ENCODE peak calls at places on chromosome 1, in nine cellular contexts. X is HCT116, L is WTC11, F is K562, P is A549, I is HepG2, B is endothelial cell of umbilical vein, K is SK-N-SH, D is H1. O is an unnamed sample.

GRCh38 chr1:53822931-53823330 is 15.2 kb downstream of the NDC1 start:
- DNase-seq in P (no peak), B (no peak), D (no peak), L (no peak), X (no peak), I (no peak), K (no peak), F (no peak), O (peak)

GRCh38 chr1:228021526-228022030 is 14.8 kb downstream of the WNT3A start:
- DNase-seq in K (no peak), F (no peak), X (no peak), B (no peak), D (peak), I (no peak), P (no peak), L (peak), O (no peak)

GRCh38 chr1:4549933-4550332 is 104.5 kb upstream of the AJAP1 start:
- DNase-seq in X (no peak), L (no peak), B (no peak), P (no peak), F (peak), K (no peak), I (no peak), D (no peak), O (peak)

GRCh38 chr1:178493301-178493741 is 3.4 kb downstream of the CLEC20A start:
- DNase-seq in I (no peak), L (no peak), P (no peak), K (no peak), F (no peak), D (peak), B (no peak), X (no peak), O (no peak)

GRCh38 chr1:102434421-102434820 is 437.7 kb upstream of the OLFM3 start:
- DNase-seq in X (peak), K (peak), F (peak), D (peak), P (no peak), B (peak), L (peak), I (peak), O (peak)

GRCh38 chr1:233240839-233241682 is 54.5 kb downstream of the PCNX2 start:
- DNase-seq in L (peak), P (peak), X (no peak), B (peak), I (peak), K (peak), D (no peak), F (peak), O (peak)

GRCh38 chr1:241992734-241993133 is 6.2 kb downstream of the MAP1LC3C start:
- DNase-seq in K (no peak), F (no peak), I (no peak), X (no peak), L (no peak), B (no peak), D (no peak), P (no peak), O (no peak)

GRCh38 chr1:183876284-183876683 is 71.4 kb downstream of the RGL1 start:
- DNase-seq in I (no peak), B (no peak), F (no peak), L (no peak), X (no peak), P (no peak), K (no peak), D (no peak), O (no peak)

GRCh38 chr1:212364985-212365384 is 49.7 kb downstream of the PACC1 start:
- DNase-seq in L (no peak), X (no peak), K (no peak), D (no peak), B (no peak), F (no peak), I (no peak), P (no peak), O (no peak)

GRCh38 chr1:17645512-17645911 is 106.0 kb downstream of the ARHGEF10L start:
- DNase-seq in P (no peak), F (no peak), K (no peak), I (no peak), L (no peak), B (no peak), D (no peak), X (no peak), O (no peak)

GRCh38 chr1:18001725-18002124 is 105.9 kb upstream of the IGSF21 start:
- DNase-seq in L (no peak), P (no peak), F (no peak), B (no peak), D (no peak), K (no peak), X (no peak), I (no peak), O (no peak)

GRCh38 chr1:223180803-223181321 is 37.8 kb upstream of the TLR5 start:
- DNase-seq in B (no peak), I (no peak), F (no peak), K (no peak), D (no peak), P (no peak), L (no peak), X (no peak), O (peak)

GRCh38 chr1:226476066-226476465 is 68.2 kb upstream of the PARP1 start:
- DNase-seq in F (no peak), K (no peak), B (no peak), P (no peak), L (no peak), I (no peak), X (no peak), D (no peak), O (no peak)
- TF ChIP-seq MAX in F (no peak), K (no peak), B (no peak), P (no peak), L (no peak), I (no peak), X (no peak), D (no peak), O (no peak)

DNA sequence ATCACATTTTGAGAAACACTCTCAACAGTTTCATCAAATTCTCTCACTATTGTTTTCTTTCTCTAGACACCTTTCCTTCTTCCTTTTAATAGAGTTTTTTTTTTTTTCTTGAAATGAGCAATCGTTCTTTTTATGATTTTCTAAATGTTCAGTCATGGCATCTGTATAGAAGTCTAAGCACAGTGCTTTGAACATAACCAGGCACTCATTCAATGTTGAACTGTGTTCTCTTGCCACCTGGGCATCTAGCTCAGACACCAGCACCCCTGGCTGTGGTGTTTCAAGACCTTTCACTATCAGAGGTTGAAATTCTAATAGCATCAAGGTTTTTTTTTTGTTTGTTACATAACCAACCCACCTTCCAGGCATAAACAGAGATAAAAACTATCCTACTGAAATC is 96.6 kb downstream of the DNM3 start:
- DNase-seq in I (no peak), D (no peak), F (no peak), L (no peak), X (no peak), P (no peak), B (no peak), K (no peak), O (no peak)
- TF ChIP-seq MAX in I (no peak), D (no peak), F (no peak), L (no peak), X (no peak), P (no peak), B (no peak), K (no peak), O (no peak)

GRCh38 chr1:168863647-168864234 is 134.7 kb upstream of the DPT start:
- DNase-seq in F (no peak), B (no peak), D (no peak), L (no peak), K (no peak), I (no peak), P (no peak), X (no peak), O (no peak)
- TF ChIP-seq MAX in F (no peak), B (no peak), D (no peak), L (no peak), K (no peak), I (no peak), P (no peak), X (no peak), O (no peak)

GRCh38 chr1:1541956-1542765 is 1.7 kb upstream of the TMEM240 start:
- DNase-seq in B (no peak), I (no peak), L (no peak), D (no peak), K (no peak), P (no peak), F (no peak), X (no peak), O (no peak)

GRCh38 chr1:1545946-1546737 is 5.7 kb upstream of the TMEM240 start:
- DNase-seq in P (no peak), K (no peak), I (no peak), B (no peak), D (no peak), L (no peak), X (no peak), F (no peak), O (no peak)

GRCh38 chr1:1542766-1543705 is 2.6 kb upstream of the TMEM240 start:
- DNase-seq in P (no peak), D (no peak), B (no peak), X (no peak), K (no peak), F (no peak), I (no peak), L (no peak), O (no peak)

GRCh38 chr1:1544544-1544943 is 4.1 kb upstream of the TMEM240 start:
- DNase-seq in B (no peak), F (no peak), L (no peak), D (no peak), X (no peak), I (no peak), K (no peak), P (no peak), O (no peak)

GRCh38 chr1:1543706-1544099 is 3.3 kb upstream of the TMEM240 start:
- DNase-seq in L (no peak), P (no peak), B (no peak), F (no peak), X (no peak), K (peak), I (no peak), D (no peak), O (no peak)
- TF ChIP-seq MAX in L (no peak), P (no peak), B (no peak), F (no peak), X (no peak), K (no peak), I (no peak), D (no peak), O (no peak)

GRCh38 chr1:7567376-7567775 is 203.7 kb upstream of the VAMP3 start:
- DNase-seq in F (no peak), I (no peak), P (no peak), D (no peak), B (no peak), L (no peak), X (no peak), K (no peak), O (no peak)
- TF ChIP-seq MAX in F (no peak), I (no peak), P (no peak), D (no peak), B (no peak), L (no peak), X (no peak), K (no peak), O (no peak)

GRCh38 chr1:56977910-56978309 is 12.1 kb upstream of the C8B start:
- DNase-seq in B (no peak), K (no peak), D (no peak), P (no peak), I (no peak), F (no peak), L (no peak), X (no peak), O (no peak)
- TF ChIP-seq MAX in B (no peak), K (no peak), D (no peak), P (no peak), I (no peak), F (no peak), L (no peak), X (no peak), O (no peak)

GRCh38 chr1:200471739-200472138 is 61.9 kb upstream of the ZNF281 start:
- DNase-seq in X (no peak), P (no peak), L (no peak), B (no peak), F (no peak), K (no peak), I (no peak), D (no peak), O (no peak)
- TF ChIP-seq MAX in X (no peak), P (no peak), L (no peak), B (no peak), F (no peak), K (no peak), I (no peak), D (no peak), O (no peak)

GRCh38 chr1:218671573-218671972 is 326.4 kb downstream of the TGFB2 start:
- DNase-seq in K (peak), X (no peak), P (no peak), I (no peak), D (no peak), L (no peak), B (peak), F (no peak), O (no peak)

GRCh38 chr1:218673170-218673569 is 328.0 kb downstream of the TGFB2 start:
- DNase-seq in K (no peak), D (no peak), I (no peak), B (no peak), P (no peak), X (no peak), F (no peak), L (no peak), O (no peak)

GRCh38 chr1:218670875-218671274 is 325.7 kb downstream of the TGFB2 start:
- DNase-seq in K (no peak), D (no peak), B (no peak), X (no peak), P (no peak), L (no peak), F (no peak), I (no peak), O (no peak)

GRCh38 chr1:218676991-218677390 is 331.9 kb downstream of the TGFB2 start:
- DNase-seq in P (no peak), I (no peak), K (no peak), X (no peak), L (no peak), B (no peak), D (no peak), F (no peak), O (no peak)

GRCh38 chr1:218674280-218674773 is 329.2 kb downstream of the TGFB2 start:
- DNase-seq in F (no peak), D (peak), P (peak), L (peak), I (peak), K (no peak), B (peak), X (peak), O (peak)
- TF ChIP-seq MAX in F (no peak), D (no peak), P (peak), L (peak), I (no peak), K (no peak), B (no peak), X (no peak), O (no peak)